ENCODE peak calls at places on chromosomes 7 and 10, in ten cellular contexts. J is smooth muscle cell of the brain vasculature, H is NCI-H1930, P is AG08395, D is psoas muscle, W is choroid plexus epithelial cell, O is neural crest cell, Y is non-pigmented ciliary epithelial cell, G is RCC 7860, N is renal cortical epithelial cell. Q is an unnamed sample.

GRCh38 chr10:3131098-3131497 is 41.5 kb downstream of the PITRM1 start:
- DNase-seq in J (no peak), H (no peak), P (no peak), D (no peak), W (peak; percentile 52), O (no peak), Y (no peak), G (peak; percentile 35), N (peak; percentile 34), Q (peak; percentile 65)

GRCh38 chr7:152869041-152869676 is 109.6 kb downstream of the ACTR3B start:
- DNase-seq in J (no peak), H (no peak), P (no peak), D (no peak), W (no peak), O (no peak), Y (no peak), G (no peak), N (no peak), Q (no peak)

GRCh38 chr7:47601119-47601880 is 19.4 kb upstream of the TNS3 start:
- DNase-seq in J (no peak), H (no peak), P (peak; percentile 60), D (no peak), W (peak; percentile 86), O (no peak), Y (peak; percentile 85), G (peak; percentile 80), N (peak; percentile 93), Q (peak; percentile 96)

GRCh38 chr7:130263130-130263529 is 3.5 kb upstream of the CPA2 start:
- DNase-seq in J (no peak), H (no peak), P (no peak), D (no peak), W (no peak), O (no peak), Y (no peak), G (no peak), N (no peak), Q (no peak)

GRCh38 chr10:73646598-73647041 is 5.3 kb upstream of the MYOZ1 start:
- DNase-seq in J (no peak), H (no peak), P (no peak), D (peak; percentile 83), W (no peak), O (no peak), Y (no peak), G (no peak), N (no peak), Q (no peak)

GRCh38 chr7:41559426-41559825 is 143.5 kb downstream of the INHBA start:
- DNase-seq in J (no peak), H (no peak), P (no peak), D (no peak), W (no peak), O (no peak), Y (no peak), G (no peak), N (no peak), Q (peak; percentile 22)

GRCh38 chr7:51430480-51431086 is 114.0 kb upstream of the COBL start:
- DNase-seq in J (peak; percentile 10), H (peak; percentile 55), P (peak; percentile 67), D (no peak), W (peak; percentile 46), O (peak; percentile 70), Y (peak; percentile 2), G (peak; percentile 12), N (peak; percentile 22), Q (peak; percentile 12)

GRCh38 chr7:95599069-95599468 is 2.8 kb upstream of the PDK4 start:
- DNase-seq in J (no peak), H (no peak), P (no peak), D (no peak), W (no peak), O (no peak), Y (no peak), G (no peak), N (no peak), Q (no peak)